ENCODE peak calls at places on chromosomes 16 and 17, in eight cellular contexts. One of them, this sample, is unnamed.

GRCh38 chr17:78805301-78805700 is 23.2 kb upstream of the CYTH1 start:
- DNase-seq in neural progenitor cell: no peak
- DNase-seq in SK-N-SH: no peak
- DNase-seq in HCT116: no peak
- DNase-seq in OCI-LY7: no peak
- DNase-seq in GM23338: no peak
- DNase-seq in hepatocyte: no peak
- DNase-seq in MM.1S: no peak
- DNase-seq in this sample: no peak

GRCh38 chr17:21140911-21141310 is 14.1 kb downstream of the DHRS7B start:
- DNase-seq in neural progenitor cell: no peak
- DNase-seq in SK-N-SH: no peak
- DNase-seq in HCT116: no peak
- DNase-seq in OCI-LY7: peak
- DNase-seq in GM23338: no peak
- DNase-seq in hepatocyte: no peak
- DNase-seq in MM.1S: no peak
- DNase-seq in this sample: no peak

GRCh38 chr16:53071748-53072301 is 17.0 kb downstream of the CHD9 start:
- DNase-seq in neural progenitor cell: no peak
- DNase-seq in SK-N-SH: peak
- DNase-seq in HCT116: no peak
- DNase-seq in OCI-LY7: peak
- DNase-seq in GM23338: no peak
- DNase-seq in hepatocyte: no peak
- DNase-seq in MM.1S: no peak
- DNase-seq in this sample: no peak

GRCh38 chr16:67268136-67268579 is 11.2 kb upstream of the PLEKHG4 start:
- DNase-seq in neural progenitor cell: no peak
- DNase-seq in SK-N-SH: no peak
- DNase-seq in HCT116: peak
- DNase-seq in OCI-LY7: no peak
- DNase-seq in GM23338: no peak
- DNase-seq in hepatocyte: peak
- DNase-seq in MM.1S: no peak
- DNase-seq in this sample: peak

GRCh38 chr16:17994027-17994426 is 342.5 kb downstream of the NPIPA8 start:
- DNase-seq in neural progenitor cell: no peak
- DNase-seq in SK-N-SH: no peak
- DNase-seq in HCT116: no peak
- DNase-seq in OCI-LY7: no peak
- DNase-seq in GM23338: no peak
- DNase-seq in hepatocyte: no peak
- DNase-seq in MM.1S: no peak
- DNase-seq in this sample: no peak

GRCh38 chr17:42819939-42820535 is 4.0 kb downstream of the BECN1 start:
- DNase-seq in neural progenitor cell: peak
- DNase-seq in SK-N-SH: peak
- DNase-seq in HCT116: peak
- DNase-seq in OCI-LY7: peak
- DNase-seq in GM23338: peak
- DNase-seq in hepatocyte: peak
- DNase-seq in MM.1S: peak
- DNase-seq in this sample: peak

GRCh38 chr17:16255481-16255901 is 38.5 kb downstream of the PIGL start:
- DNase-seq in neural progenitor cell: peak
- DNase-seq in SK-N-SH: no peak
- DNase-seq in HCT116: no peak
- DNase-seq in OCI-LY7: no peak
- DNase-seq in GM23338: peak
- DNase-seq in hepatocyte: peak
- DNase-seq in MM.1S: no peak
- DNase-seq in this sample: no peak

GRCh38 chr17:32519769-32520701 is 33.2 kb downstream of the CDK5R1 start:
- DNase-seq in neural progenitor cell: peak
- DNase-seq in SK-N-SH: peak
- DNase-seq in HCT116: no peak
- DNase-seq in OCI-LY7: no peak
- DNase-seq in GM23338: peak
- DNase-seq in hepatocyte: peak
- DNase-seq in MM.1S: no peak
- DNase-seq in this sample: no peak

GRCh38 chr17:2068101-2068518 is 13.2 kb downstream of the HIC1 start:
- DNase-seq in neural progenitor cell: no peak
- DNase-seq in SK-N-SH: no peak
- DNase-seq in HCT116: no peak
- DNase-seq in OCI-LY7: no peak
- DNase-seq in GM23338: no peak
- DNase-seq in hepatocyte: peak
- DNase-seq in MM.1S: no peak
- DNase-seq in this sample: no peak

GRCh38 chr17:78997881-78998280 is 11.7 kb downstream of the CANT1 start:
- DNase-seq in neural progenitor cell: no peak
- DNase-seq in SK-N-SH: no peak
- DNase-seq in HCT116: no peak
- DNase-seq in OCI-LY7: no peak
- DNase-seq in GM23338: no peak
- DNase-seq in hepatocyte: no peak
- DNase-seq in MM.1S: no peak
- DNase-seq in this sample: no peak

GRCh38 chr17:35745749-35746320 is 7.2 kb downstream of the GAS2L2 start:
- DNase-seq in neural progenitor cell: no peak
- DNase-seq in SK-N-SH: no peak
- DNase-seq in HCT116: no peak
- DNase-seq in OCI-LY7: no peak
- DNase-seq in GM23338: no peak
- DNase-seq in hepatocyte: no peak
- DNase-seq in MM.1S: no peak
- DNase-seq in this sample: no peak

GRCh38 chr16:1527836-1528811 is 5.3 kb upstream of the TMEM204 start:
- DNase-seq in neural progenitor cell: peak
- DNase-seq in SK-N-SH: no peak
- DNase-seq in HCT116: no peak
- DNase-seq in OCI-LY7: no peak
- DNase-seq in GM23338: no peak
- DNase-seq in hepatocyte: no peak
- DNase-seq in MM.1S: no peak
- DNase-seq in this sample: no peak

GRCh38 chr17:50423553-50424159 is 2.4 kb upstream of the ACSF2 start:
- DNase-seq in neural progenitor cell: no peak
- DNase-seq in SK-N-SH: no peak
- DNase-seq in HCT116: peak
- DNase-seq in OCI-LY7: peak
- DNase-seq in GM23338: peak
- DNase-seq in hepatocyte: peak
- DNase-seq in MM.1S: no peak
- DNase-seq in this sample: peak

GRCh38 chr16:56946767-56947603 is 14.8 kb upstream of the CETP start:
- DNase-seq in neural progenitor cell: no peak
- DNase-seq in SK-N-SH: no peak
- DNase-seq in HCT116: no peak
- DNase-seq in OCI-LY7: no peak
- DNase-seq in GM23338: no peak
- DNase-seq in hepatocyte: no peak
- DNase-seq in MM.1S: peak
- DNase-seq in this sample: no peak

GRCh38 chr16:58451945-58452401 is 48.0 kb upstream of the NDRG4 start:
- DNase-seq in neural progenitor cell: no peak
- DNase-seq in SK-N-SH: no peak
- DNase-seq in HCT116: no peak
- DNase-seq in OCI-LY7: no peak
- DNase-seq in GM23338: no peak
- DNase-seq in hepatocyte: peak
- DNase-seq in MM.1S: no peak
- DNase-seq in this sample: peak

GRCh38 chr17:57916925-57917858 is 38.0 kb downstream of the CUEDC1 start:
- DNase-seq in neural progenitor cell: no peak
- DNase-seq in SK-N-SH: no peak
- DNase-seq in HCT116: peak
- DNase-seq in OCI-LY7: no peak
- DNase-seq in GM23338: no peak
- DNase-seq in hepatocyte: no peak
- DNase-seq in MM.1S: peak
- DNase-seq in this sample: peak

GRCh38 chr16:48617711-48618148 is 7.8 kb upstream of the N4BP1 start:
- DNase-seq in neural progenitor cell: no peak
- DNase-seq in SK-N-SH: no peak
- DNase-seq in HCT116: no peak
- DNase-seq in OCI-LY7: no peak
- DNase-seq in GM23338: no peak
- DNase-seq in hepatocyte: no peak
- DNase-seq in MM.1S: no peak
- DNase-seq in this sample: no peak

GRCh38 chr17:59607817-59608403 is 11.8 kb upstream of the CLTC start:
- DNase-seq in neural progenitor cell: peak
- DNase-seq in SK-N-SH: peak
- DNase-seq in HCT116: no peak
- DNase-seq in OCI-LY7: peak
- DNase-seq in GM23338: peak
- DNase-seq in hepatocyte: peak
- DNase-seq in MM.1S: peak
- DNase-seq in this sample: peak
- TF ChIP-seq CTCF in neural progenitor cell: peak
- TF ChIP-seq CTCF in SK-N-SH: peak
- TF ChIP-seq CTCF in HCT116: peak
- TF ChIP-seq CTCF in OCI-LY7: peak
- TF ChIP-seq CTCF in GM23338: peak
- TF ChIP-seq CTCF in hepatocyte: peak
- TF ChIP-seq CTCF in MM.1S: peak
- TF ChIP-seq CTCF in this sample: peak

GRCh38 chr17:63480826-63481487 is 4.1 kb downstream of the ACE start:
- DNase-seq in neural progenitor cell: no peak
- DNase-seq in SK-N-SH: peak
- DNase-seq in HCT116: no peak
- DNase-seq in OCI-LY7: peak
- DNase-seq in GM23338: no peak
- DNase-seq in hepatocyte: no peak
- DNase-seq in MM.1S: no peak
- DNase-seq in this sample: no peak
- TF ChIP-seq EZH2phosphoT487 in neural progenitor cell: no peak
- TF ChIP-seq EZH2phosphoT487 in SK-N-SH: no peak
- TF ChIP-seq EZH2phosphoT487 in HCT116: no peak
- TF ChIP-seq EZH2phosphoT487 in OCI-LY7: no peak
- TF ChIP-seq EZH2phosphoT487 in GM23338: no peak
- TF ChIP-seq EZH2phosphoT487 in hepatocyte: no peak
- TF ChIP-seq EZH2phosphoT487 in MM.1S: no peak
- TF ChIP-seq EZH2phosphoT487 in this sample: no peak

GRCh38 chr17:14805348-14805747 is 459.8 kb downstream of the PMP22 start:
- DNase-seq in neural progenitor cell: peak
- DNase-seq in SK-N-SH: no peak
- DNase-seq in HCT116: no peak
- DNase-seq in OCI-LY7: peak
- DNase-seq in GM23338: peak
- DNase-seq in hepatocyte: no peak
- DNase-seq in MM.1S: no peak
- DNase-seq in this sample: peak
- TF ChIP-seq CTCF in neural progenitor cell: peak
- TF ChIP-seq CTCF in SK-N-SH: no peak
- TF ChIP-seq CTCF in HCT116: no peak
- TF ChIP-seq CTCF in OCI-LY7: peak
- TF ChIP-seq CTCF in GM23338: peak
- TF ChIP-seq CTCF in hepatocyte: no peak
- TF ChIP-seq CTCF in MM.1S: no peak
- TF ChIP-seq CTCF in this sample: peak

GRCh38 chr17:64040201-64040600 is 19.8 kb upstream of the ICAM2 start:
- DNase-seq in neural progenitor cell: no peak
- DNase-seq in SK-N-SH: no peak
- DNase-seq in HCT116: no peak
- DNase-seq in OCI-LY7: no peak
- DNase-seq in GM23338: no peak
- DNase-seq in hepatocyte: no peak
- DNase-seq in MM.1S: no peak
- DNase-seq in this sample: no peak

GRCh38 chr17:64037180-64037579 is 16.7 kb upstream of the ICAM2 start:
- DNase-seq in neural progenitor cell: no peak
- DNase-seq in SK-N-SH: no peak
- DNase-seq in HCT116: no peak
- DNase-seq in OCI-LY7: no peak
- DNase-seq in GM23338: no peak
- DNase-seq in hepatocyte: no peak
- DNase-seq in MM.1S: no peak
- DNase-seq in this sample: no peak

GRCh38 chr17:64037802-64038201 is 17.4 kb upstream of the ICAM2 start:
- DNase-seq in neural progenitor cell: no peak
- DNase-seq in SK-N-SH: no peak
- DNase-seq in HCT116: no peak
- DNase-seq in OCI-LY7: no peak
- DNase-seq in GM23338: no peak
- DNase-seq in hepatocyte: no peak
- DNase-seq in MM.1S: no peak
- DNase-seq in this sample: no peak

GRCh38 chr17:64039106-64039400 is 18.6 kb upstream of the ICAM2 start:
- DNase-seq in neural progenitor cell: no peak
- DNase-seq in SK-N-SH: no peak
- DNase-seq in HCT116: no peak
- DNase-seq in OCI-LY7: no peak
- DNase-seq in GM23338: no peak
- DNase-seq in hepatocyte: no peak
- DNase-seq in MM.1S: no peak
- DNase-seq in this sample: no peak

GRCh38 chr17:64038331-64039105 is 18.1 kb upstream of the ICAM2 start:
- DNase-seq in neural progenitor cell: no peak
- DNase-seq in SK-N-SH: no peak
- DNase-seq in HCT116: no peak
- DNase-seq in OCI-LY7: no peak
- DNase-seq in GM23338: no peak
- DNase-seq in hepatocyte: no peak
- DNase-seq in MM.1S: no peak
- DNase-seq in this sample: no peak
- TF ChIP-seq EZH2phosphoT487 in neural progenitor cell: no peak
- TF ChIP-seq EZH2phosphoT487 in SK-N-SH: no peak
- TF ChIP-seq EZH2phosphoT487 in HCT116: no peak
- TF ChIP-seq EZH2phosphoT487 in OCI-LY7: no peak
- TF ChIP-seq EZH2phosphoT487 in GM23338: no peak
- TF ChIP-seq EZH2phosphoT487 in hepatocyte: no peak
- TF ChIP-seq EZH2phosphoT487 in MM.1S: no peak
- TF ChIP-seq EZH2phosphoT487 in this sample: no peak

GRCh38 chr16:70454221-70455034 is at the start of gene FCSK:
- DNase-seq in neural progenitor cell: peak
- DNase-seq in SK-N-SH: peak
- DNase-seq in HCT116: peak
- DNase-seq in OCI-LY7: peak
- DNase-seq in GM23338: peak
- DNase-seq in hepatocyte: peak
- DNase-seq in MM.1S: peak
- DNase-seq in this sample: peak
- TF ChIP-seq CTCF in neural progenitor cell: peak
- TF ChIP-seq CTCF in SK-N-SH: no peak
- TF ChIP-seq CTCF in HCT116: no peak
- TF ChIP-seq CTCF in OCI-LY7: peak
- TF ChIP-seq CTCF in GM23338: peak
- TF ChIP-seq CTCF in hepatocyte: no peak
- TF ChIP-seq CTCF in MM.1S: no peak
- TF ChIP-seq CTCF in this sample: no peak